ENCODE peak calls at places on chromosomes 6 and 20, in four cellular contexts. E, B, D and F are unnamed samples.
A peak's percentile ranks its signal among the peaks of the same experiment; 100 is the strongest.

GRCh38 chr6:157443066-157443800 is 62.2 kb downstream of the ZDHHC14 start:
- DNase-seq in D (no peak), E (peak; percentile 58), B (peak; percentile 79), F (peak; percentile 71)

GRCh38 chr20:31856516-31856915 is 11.1 kb upstream of the FOXS1 start:
- DNase-seq in E (no peak), D (no peak), B (no peak), F (no peak)

GRCh38 chr6:307065-307814 is 15.0 kb downstream of the DUSP22 start:
- DNase-seq in E (no peak), B (no peak), D (no peak), F (no peak)

GRCh38 chr6:39294133-39294532 is 20.1 kb downstream of the KCNK17 start:
- DNase-seq in B (no peak), D (no peak), E (no peak), F (no peak)

GRCh38 chr6:97102152-97102790 is 177.7 kb downstream of the KLHL32 start:
- DNase-seq in B (no peak), D (no peak), E (no peak), F (no peak)

GRCh38 chr20:12217382-12217781 is 299.7 kb downstream of the BTBD3 start:
- DNase-seq in E (no peak), B (no peak), D (no peak), F (no peak)

GRCh38 chr6:42745083-42745637 is 743 bp downstream of the TBCC start:
- DNase-seq in B (no peak), E (no peak), D (peak; percentile 8), F (no peak)

GRCh38 chr6:46207174-46207573 is 36.4 kb upstream of the ENPP5 start:
- DNase-seq in B (no peak), D (no peak), E (no peak), F (no peak)

GRCh38 chr6:130314271-130314670 is 51.5 kb upstream of the TMEM200A start:
- DNase-seq in B (no peak), D (no peak), E (no peak), F (no peak)

GRCh38 chr6:56524891-56525703 is 117.6 kb downstream of the DST start:
- DNase-seq in B (peak; percentile 65), D (no peak), E (peak; percentile 99), F (peak; percentile 94)

GRCh38 chr6:24672573-24673182 is 5.8 kb downstream of the ACOT13 start:
- DNase-seq in E (no peak), D (no peak), B (no peak), F (no peak)

GRCh38 chr6:43953256-43953655 is 174.0 kb downstream of the MRPL14 start:
- DNase-seq in E (no peak), D (no peak), B (no peak), F (no peak)

GRCh38 chr6:121216928-121217327 is 117.4 kb downstream of the TBC1D32 start:
- DNase-seq in D (no peak), B (peak; percentile 9), E (no peak), F (no peak)

GRCh38 chr6:3919130-3919628 is 70.0 kb downstream of the FAM50B start:
- DNase-seq in D (no peak), E (peak; percentile 88), B (no peak), F (peak; percentile 71)

GRCh38 chr6:304833-305370 is 12.6 kb downstream of the DUSP22 start:
- DNase-seq in E (no peak), D (no peak), B (no peak), F (no peak)

GRCh38 chr6:27517928-27518787 is 45.3 kb upstream of the ZNF184 start:
- DNase-seq in B (no peak), D (no peak), E (no peak), F (no peak)

GRCh38 chr20:24994470-24995368 is 2.2 kb upstream of the APMAP start:
- DNase-seq in D (peak; percentile 72), B (peak; percentile 79), E (no peak), F (peak; percentile 31)

GRCh38 chr20:23361108-23361650 is 803 bp upstream of the GZF1 start:
- DNase-seq in B (no peak), D (no peak), E (no peak), F (no peak)

GRCh38 chr6:167588181-167588919 is 238.4 kb upstream of the AFDN start:
- DNase-seq in B (peak; percentile 42), D (no peak), E (no peak), F (no peak)